ENCODE peak calls at places on chromosomes 13 and 19, in nine cellular contexts. K is HCT116, H is body of pancreas, X is tibial nerve, V is Peyer's patch, Z is H1, A is heart left ventricle, J is esophagus squamous epithelium, T is adrenal gland. P is an unnamed sample.

GRCh38 chr19:48896191-48896720 is 2.3 kb downstream of the TULP2 start:
- DNase-seq in A (peak; percentile 62), K (no peak), X (peak; percentile 71), Z (peak; percentile 64), J (no peak), H (peak; percentile 68), T (peak; percentile 45), V (peak; percentile 34), P (no peak)

GRCh38 chr13:80132741-80133601 is 208.0 kb downstream of the SPRY2 start:
- DNase-seq in V (no peak), K (no peak), J (no peak), X (peak; percentile 44), Z (no peak), T (peak; percentile 53), H (peak; percentile 82), A (peak; percentile 69), P (peak; percentile 54)

GRCh38 chr19:14599548-14600147 is 16.8 kb downstream of the CLEC17A start:
- DNase-seq in A (no peak), Z (no peak), X (no peak), H (no peak), V (no peak), K (no peak), T (no peak), J (no peak), P (no peak)

GRCh38 chr13:95500136-95500718 is 52.3 kb upstream of the CLDN10 start:
- DNase-seq in J (no peak), V (no peak), Z (no peak), H (no peak), A (no peak), T (no peak), K (no peak), X (no peak), P (no peak)

GRCh38 chr13:33353646-33354045 is 68.1 kb upstream of the STARD13 start:
- DNase-seq in J (no peak), H (no peak), V (no peak), Z (no peak), X (no peak), A (no peak), K (no peak), T (no peak), P (no peak)

GRCh38 chr13:30464496-30465351 is 1.0 kb downstream of the HMGB1 start:
- DNase-seq in Z (no peak), A (peak; percentile 87), X (peak; percentile 65), T (peak; percentile 76), J (peak; percentile 35), H (peak; percentile 81), K (no peak), V (peak; percentile 63), P (peak; percentile 69)

GRCh38 chr19:29098091-29098490 is 114.9 kb downstream of the UQCRFS1 start:
- DNase-seq in Z (no peak), J (no peak), X (no peak), H (no peak), K (no peak), A (no peak), V (no peak), T (peak; percentile 36), P (no peak)

GRCh38 chr19:46731007-46731501 is 14.1 kb upstream of the PRKD2 start:
- DNase-seq in A (no peak), V (no peak), J (no peak), K (no peak), Z (no peak), T (peak; percentile 83), H (peak; percentile 65), X (no peak), P (peak; percentile 46)

GRCh38 chr19:13526552-13526951 is 20.3 kb upstream of the CACNA1A start:
- DNase-seq in T (no peak), A (no peak), X (no peak), Z (peak; percentile 56), J (no peak), H (no peak), V (no peak), K (peak; percentile 19), P (no peak)

GRCh38 chr13:35630551-35631275 is 154.2 kb upstream of the MAB21L1 start:
- DNase-seq in Z (no peak), X (peak; percentile 30), A (no peak), T (peak; percentile 11), H (peak; percentile 11), K (peak; percentile 40), J (no peak), V (no peak), P (no peak)

GRCh38 chr13:113602291-113602970 is 17.9 kb downstream of the TFDP1 start:
- DNase-seq in K (no peak), X (no peak), V (no peak), J (no peak), Z (no peak), T (no peak), H (no peak), A (no peak), P (no peak)

GRCh38 chr19:18669524-18669817 is 14.0 kb upstream of the CRTC1 start:
- DNase-seq in X (no peak), V (no peak), K (no peak), Z (no peak), H (no peak), A (no peak), J (no peak), T (no peak), P (no peak)

GRCh38 chr19:51803529-51803928 is 8.6 kb downstream of the FPR3 start:
- DNase-seq in H (no peak), K (no peak), A (no peak), J (no peak), Z (no peak), X (no peak), T (no peak), V (no peak), P (no peak)

GRCh38 chr19:51807111-51807701 is 12.2 kb downstream of the FPR3 start:
- DNase-seq in H (peak; percentile 43), T (peak; percentile 29), K (no peak), X (no peak), Z (peak; percentile 46), V (no peak), J (no peak), A (no peak), P (no peak)

GRCh38 chr19:51800849-51801244 is 5.9 kb downstream of the FPR3 start:
- DNase-seq in X (no peak), A (no peak), T (no peak), K (no peak), V (no peak), H (no peak), J (no peak), Z (no peak), P (no peak)

GRCh38 chr19:51802775-51803174 is 7.8 kb downstream of the FPR3 start:
- DNase-seq in T (no peak), K (no peak), V (no peak), J (no peak), H (no peak), Z (no peak), X (no peak), A (no peak), P (no peak)

DNA sequence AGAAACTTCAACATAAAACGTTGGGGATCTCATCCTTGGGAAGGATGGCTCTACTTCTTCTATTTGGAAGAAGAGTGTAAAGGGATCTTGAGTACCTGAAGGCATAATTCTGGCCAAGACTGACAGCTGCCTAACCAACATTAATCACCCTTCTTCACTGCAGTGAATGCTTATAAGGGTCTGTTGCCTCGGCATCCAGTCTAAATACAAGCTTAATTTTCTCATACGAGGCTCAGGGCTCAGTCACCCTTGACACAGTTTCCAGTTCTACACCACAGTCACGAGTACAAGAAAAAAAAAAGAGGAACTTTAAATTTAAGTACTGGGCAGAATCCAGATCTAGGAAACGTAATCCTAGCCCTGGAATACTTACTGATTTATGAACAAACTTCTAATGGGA is 9.0 kb downstream of the FPR3 start:
- DNase-seq in V (no peak), T (no peak), J (no peak), Z (no peak), A (no peak), H (no peak), X (no peak), K (no peak), P (no peak)
- H3K27ac ChIP-seq in V (no peak overlapping the region), T (no peak overlapping the region), J (peak overlapping the region; percentile 3), Z (no peak overlapping the region), A (peak overlapping the region; percentile 49), H (no peak overlapping the region), X (no peak overlapping the region), K (no peak overlapping the region), P (no peak overlapping the region)

DNA sequence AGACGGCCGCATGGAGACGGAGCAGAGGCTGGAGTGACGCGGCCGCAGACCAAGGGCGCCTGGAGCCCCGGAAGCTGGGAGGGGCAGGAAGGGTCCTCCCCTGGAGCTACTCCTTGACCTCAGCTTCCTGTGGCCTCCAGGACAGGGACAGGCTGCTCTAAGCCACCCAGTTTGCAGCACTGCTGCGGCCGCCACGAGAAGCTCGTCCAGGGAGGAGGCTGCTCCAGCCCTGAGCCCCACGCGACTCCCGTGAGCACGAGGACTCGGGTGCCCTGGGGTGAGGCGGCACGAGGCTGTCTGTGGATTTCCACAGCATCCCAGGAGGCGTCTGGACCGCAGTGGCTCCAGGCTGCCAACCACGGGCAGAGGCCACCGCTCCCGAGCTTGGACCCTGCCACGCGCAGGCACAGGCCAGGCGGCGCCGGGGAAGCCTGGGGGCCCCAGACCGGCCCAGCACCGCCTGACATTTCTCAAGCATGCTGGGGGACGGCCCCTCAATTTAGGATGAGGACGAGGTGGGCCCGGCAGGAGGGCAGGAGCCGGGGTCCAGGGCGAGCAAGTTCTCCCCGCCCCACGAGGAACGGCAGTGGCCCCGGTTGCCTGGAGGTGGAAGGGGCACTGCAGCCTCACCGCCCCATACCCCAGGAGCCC is 10.7 kb downstream of the SBNO2 start:
- DNase-seq in T (peak; percentile 59), A (no peak), K (no peak), H (no peak), Z (no peak), J (no peak), V (no peak), X (no peak), P (no peak)
- H3K4me1 ChIP-seq in T (peaks cover 53% of the 10 kb centered on the region), A (no peaks in the 10 kb centered on the region), K (peaks cover 10% of the 10 kb centered on the region), H (peaks cover 27% of the 10 kb centered on the region), Z (no peaks in the 10 kb centered on the region), J (peaks cover 29% of the 10 kb centered on the region), V (peaks cover under 1% of the 10 kb centered on the region), X (peaks cover 67% of the 10 kb centered on the region), P (peaks cover 65% of the 10 kb centered on the region)

DNA sequence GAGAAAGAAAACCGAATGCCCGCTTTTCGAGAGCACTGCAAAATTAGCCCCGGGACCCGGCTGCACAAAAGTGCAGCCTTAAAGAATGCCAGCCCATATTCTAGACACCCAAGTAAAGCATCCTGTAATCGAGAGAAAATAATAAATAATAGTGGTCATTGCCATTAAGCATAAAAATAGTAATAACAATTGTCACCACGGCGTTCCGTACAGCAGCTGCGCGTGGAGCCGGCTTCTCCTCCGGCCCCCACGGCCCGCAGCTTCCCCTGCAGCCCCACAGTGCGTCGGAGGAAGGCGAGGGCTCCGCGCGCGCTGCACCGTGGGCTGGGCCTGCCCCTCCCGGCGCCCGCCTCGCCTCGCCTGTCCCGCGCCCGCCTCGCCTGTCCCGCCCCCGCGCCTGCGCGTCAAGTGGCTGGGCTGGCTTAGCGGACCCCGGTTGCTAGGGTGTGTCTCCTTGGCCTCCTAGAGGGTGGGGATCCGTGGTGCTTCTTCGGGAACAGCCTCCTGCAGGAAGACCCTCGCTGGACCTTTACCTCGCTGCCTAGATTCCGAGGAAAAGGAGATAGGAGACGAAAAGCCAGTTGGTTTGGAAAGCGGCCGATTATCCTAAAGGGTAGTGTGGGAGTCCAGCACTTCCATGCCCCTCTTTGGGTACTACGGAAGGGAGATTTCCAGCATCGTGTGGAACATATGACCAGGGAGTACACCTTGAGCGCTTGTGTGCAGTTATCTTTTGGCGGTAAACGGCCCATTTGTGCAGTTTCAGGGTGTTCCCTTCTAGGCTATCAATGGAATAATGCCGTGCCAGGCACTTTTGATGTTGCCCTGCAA is at the start of gene LRRC63:
- DNase-seq in A (peak; percentile 76), Z (no peak), H (peak; percentile 60), T (peak; percentile 84), V (peak; percentile 80), J (peak; percentile 25), K (no peak), X (peak; percentile 41), P (peak; percentile 87)
- TF ChIP-seq POLR2A in A (peak; percentile 25), Z (no peak), H (no peak), T (no peak), V (no peak), J (peak; percentile 61), K (no peak), X (no peak), P (no peak)

GRCh38 chr13:106506286-106506685 is 29.2 kb downstream of the EFNB2 start:
- DNase-seq in Z (no peak), X (no peak), T (no peak), A (no peak), H (no peak), J (no peak), V (no peak), K (no peak), P (no peak)
- H3K27ac ChIP-seq in Z (no peak overlapping the region), X (no peak overlapping the region), T (no peak overlapping the region), A (no peak overlapping the region), H (no peak overlapping the region), J (no peak overlapping the region), V (no peak overlapping the region), K (no peak overlapping the region), P (no peak overlapping the region)